ENCODE peak calls at places on chromosome 20, in five cellular contexts. S, T, E, W and U are unnamed samples.

GRCh38 chr20:17752452-17752851 is 52.7 kb downstream of the BANF2 start:
- DNase-seq in S (no peak), T (no peak), E (no peak), W (no peak), U (no peak)

GRCh38 chr20:6014017-6014416 is 39.8 kb downstream of the LRRN4 start:
- DNase-seq in S (no peak), T (no peak), E (no peak), W (no peak), U (no peak)

GRCh38 chr20:21237956-21238355 is 65.2 kb upstream of the XRN2 start:
- DNase-seq in S (no peak), T (no peak), E (no peak), W (no peak), U (no peak)

GRCh38 chr20:41171736-41172295 is 34.5 kb downstream of the PLCG1 start:
- DNase-seq in S (no peak), T (no peak), E (no peak), W (no peak), U (no peak)

GRCh38 chr20:61253640-61254511 is 1.8 kb downstream of the CDH4 start:
- DNase-seq in S (peak; percentile 23), T (no peak), E (no peak), W (peak; percentile 62), U (no peak)

GRCh38 chr20:8689337-8689736 is 379.6 kb upstream of the PLCB4 start:
- DNase-seq in S (no peak), T (no peak), E (no peak), W (no peak), U (no peak)

GRCh38 chr20:35318502-35319157 is 26.4 kb upstream of the FAM83C start:
- DNase-seq in S (peak; percentile 82), T (no peak), E (no peak), W (no peak), U (peak; percentile 63)

GRCh38 chr20:8060977-8061376 is 41.4 kb upstream of the TMX4 start:
- DNase-seq in S (no peak), T (no peak), E (no peak), W (no peak), U (no peak)

GRCh38 chr20:50194831-50195523 is 4.3 kb downstream of the CEBPB start:
- DNase-seq in S (peak; percentile 74), T (no peak), E (no peak), W (no peak), U (no peak)

GRCh38 chr20:53805895-53806384 is 212.3 kb upstream of the ZNF217 start:
- DNase-seq in S (peak; percentile 64), T (no peak), E (no peak), W (no peak), U (no peak)

GRCh38 chr20:63822276-63822696 is 8.8 kb downstream of the ZBTB46 start:
- DNase-seq in S (no peak), T (no peak), E (no peak), W (no peak), U (no peak)

GRCh38 chr20:2059411-2059810 is 42.2 kb upstream of the STK35 start:
- DNase-seq in S (no peak), T (no peak), E (no peak), W (peak; percentile 37), U (no peak)

GRCh38 chr20:62524486-62524885 is 48.7 kb upstream of the GATA5 start:
- DNase-seq in S (no peak), T (no peak), E (no peak), W (peak; percentile 46), U (no peak)

GRCh38 chr20:3195607-3196230 is 8.8 kb downstream of the DDRGK1 start:
- DNase-seq in S (no peak), T (no peak), E (no peak), W (no peak), U (no peak)

GRCh38 chr20:4880051-4880450 is 121.3 kb downstream of the SLC23A2 start:
- DNase-seq in S (no peak), T (no peak), E (no peak), W (peak; percentile 69), U (no peak)

GRCh38 chr20:45341939-45342862 is 6.0 kb downstream of the SDC4 start:
- DNase-seq in S (no peak), T (no peak), E (no peak), W (peak; percentile 52), U (no peak)

GRCh38 chr20:45343445-45343866 is 4.8 kb downstream of the SDC4 start:
- DNase-seq in S (no peak), T (no peak), E (no peak), W (no peak), U (no peak)

GRCh38 chr20:45343867-45344721 is 4.1 kb downstream of the SDC4 start:
- DNase-seq in S (peak; percentile 94), T (peak; percentile 71), E (no peak), W (no peak), U (peak; percentile 68)

GRCh38 chr20:45341579-45341938 is 6.7 kb downstream of the SDC4 start:
- DNase-seq in S (no peak), T (no peak), E (no peak), W (no peak), U (no peak)

DNA sequence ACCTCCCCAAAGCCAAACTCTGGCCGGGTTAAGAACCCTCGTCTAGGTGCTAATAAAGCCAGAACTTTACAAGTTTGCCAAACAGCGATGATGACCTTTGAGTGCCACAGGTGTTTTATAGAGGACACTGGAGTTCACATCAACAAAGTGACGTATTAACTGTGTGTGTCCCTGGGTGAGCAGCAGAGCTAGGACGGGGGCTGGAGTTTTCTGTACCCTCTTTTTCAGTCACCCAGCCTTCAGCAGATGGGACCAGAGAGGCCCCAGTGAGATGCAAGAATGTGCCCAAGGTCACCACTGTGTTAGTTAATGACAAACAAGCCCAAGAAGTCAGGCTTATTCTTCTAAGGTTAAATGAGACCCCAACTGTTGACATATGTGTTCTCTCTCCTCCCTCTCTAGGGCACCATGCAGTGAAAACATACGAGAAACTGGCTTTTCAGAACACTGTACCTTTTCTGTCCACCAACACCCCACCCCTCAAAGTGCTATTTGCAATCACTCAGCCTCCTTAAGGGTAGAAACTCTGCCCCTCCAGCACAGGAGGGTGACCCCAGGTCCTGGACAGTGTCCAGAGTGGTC is 5.3 kb downstream of the SDC4 start:
- DNase-seq in S (no peak), T (no peak), E (no peak), W (no peak), U (no peak)
- H3K4me3 ChIP-seq in S (no peak overlapping the region), T (peak overlapping the region; percentile 97), E (no peak overlapping the region), W (no peak overlapping the region), U (peak overlapping the region; percentile 22)

DNA sequence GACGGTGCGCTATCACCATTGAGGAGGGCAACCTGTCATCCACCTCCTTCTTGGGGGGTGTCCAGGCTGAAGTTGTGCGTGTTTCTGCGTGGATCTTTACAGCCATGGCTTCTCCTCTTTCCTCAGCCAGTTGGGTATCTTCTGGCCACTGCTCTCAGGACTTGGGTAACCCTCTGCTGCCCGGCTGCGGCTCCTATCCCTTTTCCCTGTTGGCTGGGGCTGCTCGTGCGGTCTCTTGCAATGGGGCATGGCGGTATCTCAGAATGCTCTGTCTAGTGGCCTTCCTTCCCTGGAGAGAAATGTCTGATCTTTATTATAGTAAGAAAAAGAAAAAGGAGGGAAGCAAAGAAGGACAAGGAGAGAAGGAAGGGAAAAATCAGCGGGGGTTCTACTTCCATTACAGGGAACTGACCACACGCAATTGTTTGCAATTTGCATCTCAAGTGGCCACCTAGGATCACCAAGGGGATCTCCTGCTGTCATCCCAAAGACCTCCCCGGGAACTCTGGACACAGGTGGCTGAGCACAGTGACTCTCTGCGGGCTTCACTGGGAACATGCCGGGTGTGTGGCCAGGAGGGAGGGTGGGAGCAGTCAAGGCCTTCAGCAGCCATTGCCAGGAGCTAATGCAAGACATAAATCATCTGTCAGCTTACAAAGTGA is 60.8 kb downstream of the NPEPL1 start:
- DNase-seq in S (no peak), T (no peak), E (no peak), W (peak; percentile 56), U (no peak)
- H3K4me3 ChIP-seq in S (no peak overlapping the region), T (no peak overlapping the region), E (no peak overlapping the region), W (no peak overlapping the region), U (no peak overlapping the region)

GRCh38 chr20:25622049-25622448 is 1.8 kb downstream of the NANP start:
- DNase-seq in S (no peak), T (no peak), E (no peak), W (no peak), U (no peak)
- H3K4me3 ChIP-seq in S (peak overlapping the region; percentile 85), T (peak overlapping the region; percentile 14), E (no peak overlapping the region), W (no peak overlapping the region), U (no peak overlapping the region)

DNA sequence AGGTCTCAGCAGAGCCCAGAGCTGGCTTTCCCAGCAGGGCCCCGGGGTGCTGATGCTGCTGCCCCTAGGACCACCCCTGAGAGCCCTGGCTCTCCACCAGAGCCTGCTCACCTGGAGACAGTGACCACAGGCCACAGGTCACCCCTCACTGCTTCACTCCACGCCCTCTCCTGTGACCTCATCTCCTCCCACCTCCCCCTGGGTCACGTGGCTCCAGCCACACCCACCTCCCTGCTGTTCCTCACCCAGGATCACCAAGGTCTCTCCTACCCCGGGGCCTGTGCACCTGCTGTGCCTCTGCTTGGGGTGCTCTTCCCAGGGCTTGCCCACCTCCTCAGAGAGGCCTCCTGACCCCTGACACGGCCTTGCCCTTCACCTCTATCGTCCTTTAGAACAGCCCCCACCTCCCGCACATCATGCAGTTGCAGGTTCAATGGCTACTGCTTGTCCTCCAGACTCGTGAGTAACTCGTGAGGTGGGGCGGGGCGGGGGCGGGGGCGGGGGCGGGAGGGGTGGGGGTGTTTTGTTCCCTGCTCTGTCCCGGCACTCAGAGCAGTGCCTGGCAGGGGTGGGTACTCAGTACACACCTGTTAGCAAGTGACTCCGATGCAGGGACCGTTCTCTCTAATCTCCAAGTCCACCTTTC is 468.0 kb downstream of the PREX1 start:
- DNase-seq in S (no peak), T (no peak), E (peak; percentile 80), W (no peak), U (no peak)
- H3K4me3 ChIP-seq in S (no peak overlapping the region), T (no peak overlapping the region), E (peak overlapping the region; percentile 56), W (no peak overlapping the region), U (no peak overlapping the region)

GRCh38 chr20:38162878-38163875 is 1.9 kb downstream of the TGM2 start:
- DNase-seq in S (no peak), T (no peak), E (no peak), W (no peak), U (no peak)
- H3K4me3 ChIP-seq in S (no peak overlapping the region), T (peak overlapping the region; percentile 70), E (no peak overlapping the region), W (no peak overlapping the region), U (peak overlapping the region; percentile 4)

DNA sequence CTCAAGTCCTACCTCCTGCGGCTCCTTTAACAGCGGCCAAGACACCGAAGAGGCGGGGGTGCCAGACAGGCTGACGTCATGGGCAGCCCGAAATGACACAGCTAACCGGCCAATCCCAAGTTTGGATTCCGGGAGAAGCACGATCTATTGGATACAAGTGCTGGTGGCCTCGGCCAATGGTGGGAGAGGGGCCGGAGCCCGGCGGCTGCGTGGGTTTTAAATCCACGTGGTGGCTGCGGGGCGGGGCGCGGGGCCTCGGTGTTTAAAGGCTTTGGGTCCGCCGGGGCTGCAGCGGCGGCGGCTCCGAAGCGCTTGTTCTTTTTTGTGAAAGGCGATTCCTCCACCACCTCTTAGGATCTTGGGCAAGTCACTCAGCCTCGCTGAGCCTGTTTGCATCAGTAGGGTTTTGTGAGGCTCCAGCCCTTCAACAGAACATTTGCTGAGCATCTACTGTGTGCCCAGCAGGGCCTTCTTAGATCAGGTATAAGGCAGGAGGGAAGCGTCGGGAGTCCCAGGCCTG is 8.7 kb upstream of the PMEPA1 start:
- DNase-seq in S (peak; percentile 95), T (peak; percentile 93), E (peak; percentile 80), W (peak; percentile 97), U (peak; percentile 94)
- H3K4me3 ChIP-seq in S (peak overlapping the region; percentile 26), T (peak overlapping the region; percentile 55), E (no peak overlapping the region), W (peak overlapping the region; percentile 37), U (peak overlapping the region; percentile 31)